ENCODE peak calls at places on chromosomes 4 and X, in four cellular contexts. One of them, this sample, is unnamed.

GRCh38 chrX:69309074-69309792 is 144.0 kb upstream of the PJA1 start:
- DNase-seq in lung: no peak
- DNase-seq in uterus: no peak
- DNase-seq in fibroblast of lung: no peak
- DNase-seq in this sample: no peak

GRCh38 chr4:15920723-15921591 is 17.6 kb downstream of the FGFBP1 start:
- DNase-seq in fibroblast of lung: peak
- DNase-seq in uterus: peak
- DNase-seq in lung: peak
- DNase-seq in this sample: peak

GRCh38 chr4:140726776-140727500 is 29.2 kb downstream of the TBC1D9 start:
- DNase-seq in fibroblast of lung: peak
- DNase-seq in uterus: no peak
- DNase-seq in lung: no peak
- DNase-seq in this sample: no peak

GRCh38 chr4:71639380-71639779 is 144.5 kb downstream of the GC start:
- DNase-seq in fibroblast of lung: no peak
- DNase-seq in uterus: no peak
- DNase-seq in lung: no peak
- DNase-seq in this sample: no peak

GRCh38 chr4:164894725-164895124 is 17.7 kb downstream of the APELA start:
- DNase-seq in lung: no peak
- DNase-seq in fibroblast of lung: no peak
- DNase-seq in uterus: no peak
- DNase-seq in this sample: no peak

GRCh38 chr4:176270669-176271068 is 1.6 kb upstream of the ASB5 start:
- DNase-seq in fibroblast of lung: peak
- DNase-seq in lung: no peak
- DNase-seq in uterus: no peak
- DNase-seq in this sample: peak

GRCh38 chr4:68369474-68369805 is 19.6 kb upstream of the YTHDC1 start:
- DNase-seq in lung: no peak
- DNase-seq in fibroblast of lung: peak
- DNase-seq in uterus: no peak
- DNase-seq in this sample: peak

GRCh38 chr4:42425146-42426065 is 28.1 kb downstream of the SHISA3 start:
- DNase-seq in lung: no peak
- DNase-seq in uterus: no peak
- DNase-seq in fibroblast of lung: no peak
- DNase-seq in this sample: no peak

GRCh38 chrX:117995378-117995777 is 121.2 kb downstream of the KLHL13 start:
- DNase-seq in uterus: no peak
- DNase-seq in fibroblast of lung: no peak
- DNase-seq in lung: no peak
- DNase-seq in this sample: no peak

GRCh38 chrX:118116308-118117068 is at the start of gene KLHL13:
- DNase-seq in lung: no peak
- DNase-seq in fibroblast of lung: peak
- DNase-seq in uterus: peak
- DNase-seq in this sample: peak

GRCh38 chr4:151934766-151935165 is 174.0 kb upstream of the GATB start:
- DNase-seq in lung: no peak
- DNase-seq in fibroblast of lung: peak
- DNase-seq in uterus: no peak
- DNase-seq in this sample: no peak

GRCh38 chr4:56466910-56467283 is 520 bp upstream of the SRP72 start:
- DNase-seq in uterus: no peak
- DNase-seq in lung: no peak
- DNase-seq in fibroblast of lung: no peak
- DNase-seq in this sample: no peak

GRCh38 chr4:187814737-187815465 is 180.7 kb upstream of the ZFP42 start:
- DNase-seq in uterus: peak
- DNase-seq in fibroblast of lung: peak
- DNase-seq in lung: peak
- DNase-seq in this sample: peak

GRCh38 chrX:109714340-109714958 is 18.6 kb downstream of the ACSL4 start:
- DNase-seq in uterus: no peak
- DNase-seq in fibroblast of lung: peak
- DNase-seq in lung: no peak
- DNase-seq in this sample: peak

GRCh38 chr4:144494280-144494679 is 151.7 kb upstream of the HHIP start:
- DNase-seq in lung: no peak
- DNase-seq in uterus: no peak
- DNase-seq in fibroblast of lung: peak
- DNase-seq in this sample: no peak

GRCh38 chrX:95076449-95076848 is 1402.4 kb downstream of the FAM133A start:
- DNase-seq in uterus: no peak
- DNase-seq in fibroblast of lung: peak
- DNase-seq in lung: no peak
- DNase-seq in this sample: peak

GRCh38 chr4:127403523-127404084 is 229.2 kb upstream of the INTU start:
- DNase-seq in lung: no peak
- DNase-seq in fibroblast of lung: no peak
- DNase-seq in uterus: no peak
- DNase-seq in this sample: no peak

DNA sequence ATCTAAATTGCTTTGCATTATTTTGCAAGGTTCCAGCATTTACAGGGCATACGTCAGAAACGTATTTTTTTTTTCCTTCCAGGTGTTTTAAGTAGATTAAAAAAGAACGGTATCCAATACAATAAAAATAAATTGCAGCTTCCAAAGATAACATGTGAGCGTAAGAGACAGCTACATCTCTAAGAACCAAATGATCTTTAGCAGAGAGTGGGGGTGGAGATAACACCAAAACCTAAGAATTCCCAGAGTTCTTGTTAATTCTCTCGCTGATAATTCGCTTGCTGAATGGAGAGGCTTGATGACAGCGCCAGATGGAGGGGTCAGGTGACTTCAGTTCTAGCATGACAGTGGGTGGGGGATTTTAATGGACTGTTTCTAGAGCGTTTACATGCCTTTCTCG is 2.3 kb downstream of the CLCN4 start:
- DNase-seq in lung: no peak
- DNase-seq in uterus: no peak
- DNase-seq in fibroblast of lung: no peak
- DNase-seq in this sample: no peak
- H3K4me3 ChIP-seq in lung: no peak
- H3K4me3 ChIP-seq in uterus: no peak
- H3K4me3 ChIP-seq in fibroblast of lung: no peak
- H3K4me3 ChIP-seq in this sample: no peak

DNA sequence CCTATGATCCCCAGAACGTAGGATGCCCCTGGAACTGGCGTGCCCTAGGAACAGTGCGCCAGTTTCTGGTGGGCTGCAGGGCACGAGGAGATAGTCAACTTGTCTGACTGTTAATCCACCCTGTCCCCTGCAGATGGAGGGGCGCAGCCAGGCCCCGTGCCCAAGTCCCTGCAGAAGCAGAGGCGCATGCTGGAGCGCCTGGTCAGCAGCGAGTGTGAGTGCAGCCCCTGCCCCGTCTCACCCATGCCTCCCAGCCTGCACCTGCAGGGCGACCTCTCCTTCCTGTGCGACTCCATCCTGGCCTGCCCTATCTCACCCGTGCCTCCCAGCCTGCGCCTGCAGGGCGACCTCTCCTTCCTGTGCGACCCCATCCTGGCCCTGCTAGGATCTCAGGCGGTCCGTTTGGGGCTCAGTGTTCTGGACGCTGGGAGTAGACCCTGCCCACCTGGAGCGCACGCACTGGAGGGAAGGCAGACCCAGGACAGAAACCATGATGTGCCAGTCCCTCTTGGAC is 22.2 kb downstream of the WFS1 start:
- DNase-seq in fibroblast of lung: no peak
- DNase-seq in uterus: no peak
- DNase-seq in lung: no peak
- DNase-seq in this sample: no peak
- H3K4me3 ChIP-seq in fibroblast of lung: no peak
- H3K4me3 ChIP-seq in uterus: no peak
- H3K4me3 ChIP-seq in lung: no peak
- H3K4me3 ChIP-seq in this sample: no peak

GRCh38 chr4:114599231-114600065 is 841 bp downstream of the UGT8 start:
- DNase-seq in uterus: no peak
- DNase-seq in lung: no peak
- DNase-seq in fibroblast of lung: peak
- DNase-seq in this sample: no peak
- H3K4me3 ChIP-seq in uterus: peak
- H3K4me3 ChIP-seq in lung: peak
- H3K4me3 ChIP-seq in fibroblast of lung: no peak
- H3K4me3 ChIP-seq in this sample: peak

GRCh38 chrX:137707348-137707747 is 141.4 kb downstream of the ZIC3 start:
- DNase-seq in lung: no peak
- DNase-seq in fibroblast of lung: no peak
- DNase-seq in uterus: no peak
- DNase-seq in this sample: no peak
- H3K4me3 ChIP-seq in lung: no peak
- H3K4me3 ChIP-seq in fibroblast of lung: no peak
- H3K4me3 ChIP-seq in uterus: no peak
- H3K4me3 ChIP-seq in this sample: no peak